ENCODE peak calls at places on chromosomes 4 and X, in four cellular contexts. Y is fibroblast of lung, Q is tibial nerve, Z is psoas muscle. U is an unnamed sample. For H3K9me3, the result is how much of the 10 kb centered on the place peaks cover.

GRCh38 chr4:84952004-84952403 is 14.5 kb downstream of the WDFY3 start:
- DNase-seq in Z (no peak), Q (no peak), Y (peak), U (no peak)

GRCh38 chr4:38523054-38523453 is 140.9 kb upstream of the KLF3 start:
- DNase-seq in Y (no peak), Z (no peak), Q (no peak), U (no peak)

GRCh38 chrX:46572295-46572936 is 1.1 kb upstream of the CHST7 start:
- DNase-seq in Q (no peak), Y (no peak), Z (no peak), U (no peak)

GRCh38 chr4:72390409-72390808 is 178.6 kb downstream of the ADAMTS3 start:
- DNase-seq in Z (no peak), Q (no peak), Y (peak), U (no peak)

GRCh38 chrX:53287493-53288138 is 6.2 kb upstream of the IQSEC2 start:
- DNase-seq in Q (peak), Y (peak), Z (peak), U (no peak)

GRCh38 chr4:108446554-108446953 is 173.8 kb upstream of the RPL34 start:
- DNase-seq in Z (no peak), Q (no peak), Y (no peak), U (no peak)

GRCh38 chrX:65745992-65746391 is 78.5 kb downstream of the MSN start:
- DNase-seq in Z (no peak), Q (no peak), Y (no peak), U (no peak)

GRCh38 chrX:74232859-74233258 is 71.1 kb upstream of the ZCCHC13 start:
- DNase-seq in Q (no peak), Y (peak), Z (no peak), U (no peak)

GRCh38 chrX:16578218-16578617 is 71.7 kb upstream of the S100G start:
- DNase-seq in Y (peak), Q (no peak), Z (no peak), U (no peak)

GRCh38 chrX:141760761-141761160 is 62.2 kb upstream of the SPANXD start:
- DNase-seq in Y (peak), Q (no peak), Z (no peak), U (no peak)

GRCh38 chr4:52709155-52709554 is 42.1 kb downstream of the ERVMER34-1 start:
- DNase-seq in Y (no peak), Z (no peak), Q (no peak), U (no peak)

GRCh38 chr4:23060776-23061175 is 368.0 kb downstream of the GBA3 start:
- DNase-seq in Q (no peak), Y (peak), Z (no peak), U (no peak)

GRCh38 chr4:110678517-110678916 is 55.6 kb upstream of the PITX2 start:
- DNase-seq in Y (no peak), Q (no peak), Z (no peak), U (no peak)

GRCh38 chr4:155705664-155706063 is 39.0 kb downstream of the GUCY1A1 start:
- DNase-seq in Q (no peak), Y (peak), Z (no peak), U (no peak)

GRCh38 chr4:1015746-1016145 is 4.3 kb downstream of the FGFRL1 start:
- DNase-seq in Y (no peak), Q (no peak), Z (no peak), U (no peak)

GRCh38 chrX:55379396-55379795 is 72.5 kb upstream of the MAGEH1 start:
- DNase-seq in Y (no peak), Z (no peak), Q (no peak), U (no peak)
- H3K9me3 ChIP-seq in Y (under half), Z (under half), Q (under half), U (under half)

DNA sequence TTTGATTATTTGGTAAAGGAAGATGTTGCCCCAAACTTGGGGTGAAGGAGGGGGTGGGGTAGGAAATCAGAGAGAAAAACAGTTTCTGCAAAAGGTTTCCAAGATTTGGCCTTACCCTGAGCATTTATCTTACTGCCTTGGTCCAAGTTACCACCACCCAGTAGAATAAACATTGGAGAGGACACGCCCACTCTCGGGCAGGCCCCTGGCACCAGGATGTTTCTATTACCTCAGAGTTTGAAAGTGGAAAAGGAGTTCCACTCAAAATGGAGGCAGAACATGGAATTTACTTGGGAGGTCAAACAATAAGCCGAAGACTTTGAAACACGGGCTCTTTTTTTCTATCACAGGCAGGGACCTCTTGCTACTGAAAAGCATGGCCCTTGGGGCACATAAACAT is 113.7 kb downstream of the CHRNA9 start:
- DNase-seq in Y (no peak), Q (no peak), Z (no peak), U (no peak)
- H3K27ac ChIP-seq in Y (no peak), Q (no peak), Z (no peak), U (no peak)

DNA sequence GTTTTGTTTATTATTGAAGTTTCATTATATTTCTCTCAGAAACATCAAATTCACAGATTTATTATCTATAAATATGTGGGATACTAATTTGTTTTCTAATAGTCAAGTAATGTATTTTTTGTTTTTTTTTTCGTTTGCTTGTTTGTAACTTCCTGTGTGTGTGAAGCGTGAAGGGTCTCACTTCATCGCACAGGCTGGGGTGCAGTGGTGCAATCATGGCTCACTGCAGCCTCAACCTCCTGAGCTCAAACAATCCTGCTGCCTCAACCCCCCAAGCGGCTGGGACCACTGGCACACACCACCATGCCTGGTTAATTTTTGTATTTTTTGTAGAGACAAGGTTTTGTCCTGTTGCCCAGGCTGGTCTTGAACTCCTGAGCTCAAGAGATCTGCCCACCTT is 55.1 kb downstream of the SH3RF1 start:
- DNase-seq in Q (no peak), Y (no peak), Z (no peak), U (no peak)
- H3K4me3 ChIP-seq in Q (no peak), Y (no peak), Z (no peak), U (no peak)

DNA sequence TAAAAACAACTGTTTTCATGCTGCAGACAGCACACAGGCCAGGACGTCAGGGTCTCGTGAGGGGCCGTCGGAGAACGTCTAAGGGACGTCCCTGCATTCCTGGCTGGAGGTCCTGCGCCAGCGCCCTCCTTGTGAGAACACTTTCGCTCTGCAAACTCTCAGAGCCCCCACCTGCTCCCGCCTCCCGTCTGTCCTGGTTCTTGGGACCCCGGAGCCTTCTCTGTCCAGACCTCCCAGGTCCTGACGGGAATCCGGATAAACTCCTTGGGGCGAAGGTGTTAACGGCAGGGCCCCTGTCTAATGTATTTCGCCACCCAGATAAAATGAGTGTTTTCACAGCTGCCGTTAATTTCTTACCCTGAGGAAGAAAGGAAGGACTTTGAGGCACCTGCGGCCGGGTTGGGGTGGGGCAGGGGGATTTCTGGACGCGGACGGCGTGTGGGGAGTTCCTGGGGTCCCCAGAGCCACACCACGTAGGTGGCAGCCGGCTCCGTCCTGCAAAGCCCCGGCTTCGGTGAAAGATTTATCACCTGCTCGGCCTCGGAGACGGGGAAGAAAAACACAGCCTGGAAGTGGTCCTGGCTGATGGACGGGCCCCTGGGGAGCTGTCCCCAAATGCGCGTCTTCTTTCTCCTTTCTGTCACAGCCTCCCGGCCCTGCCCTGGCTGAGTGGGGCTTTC is 35.1 kb upstream of the PPP2R3B start:
- DNase-seq in Y (no peak), Q (no peak), Z (no peak), U (no peak)
- H3K9me3 ChIP-seq in Y (under half), Q (under half), Z (under half), U (under half)

DNA sequence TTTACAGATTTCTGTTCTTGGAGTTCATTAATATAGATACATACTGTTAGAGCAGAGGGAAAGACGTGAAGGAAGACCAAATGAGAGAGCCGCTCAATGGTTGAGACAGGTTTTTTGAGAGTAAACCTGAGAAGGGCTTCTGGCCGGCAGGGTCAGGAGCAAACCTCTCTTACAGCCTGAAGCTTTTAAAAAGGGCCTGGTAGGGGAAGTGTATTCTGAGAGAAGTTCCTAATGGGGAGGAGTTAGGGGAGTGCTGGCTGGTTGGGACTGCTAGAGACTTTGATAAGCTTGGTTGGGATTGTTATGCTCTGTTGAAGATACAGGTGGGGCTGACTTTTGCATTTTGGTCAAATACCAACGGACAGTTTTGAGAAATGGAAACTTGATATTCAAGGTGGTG is 186.8 kb upstream of the PABPC4L start:
- DNase-seq in Z (no peak), Q (no peak), Y (no peak), U (no peak)
- H3K27ac ChIP-seq in Z (no peak), Q (no peak), Y (no peak), U (no peak)

GRCh38 chr4:45399116-45399515 is 672.8 kb upstream of the GNPDA2 start:
- DNase-seq in Z (no peak), Q (no peak), Y (no peak), U (no peak)
- H3K4me3 ChIP-seq in Z (no peak), Q (no peak), Y (no peak), U (no peak)

GRCh38 chrX:148265829-148266228 is 234.6 kb upstream of the AFF2 start:
- DNase-seq in Z (no peak), Q (no peak), Y (no peak), U (no peak)
- H3K9me3 ChIP-seq in Z (under half), Q (under half), Y (under half), U (under half)

GRCh38 chr4:36177946-36178345 is 66.4 kb downstream of the ARAP2 start:
- DNase-seq in Y (peak), Q (no peak), Z (no peak), U (no peak)
- H3K27ac ChIP-seq in Y (no peak), Q (no peak), Z (no peak), U (no peak)

GRCh38 chr4:8761824-8762205 is 109.8 kb downstream of the HMX1 start:
- DNase-seq in Q (no peak), Z (no peak), Y (no peak), U (no peak)

GRCh38 chr4:8762356-8762755 is 109.3 kb downstream of the HMX1 start:
- DNase-seq in Z (no peak), Q (no peak), Y (no peak), U (no peak)

GRCh38 chr4:8761167-8761823 is 110.3 kb downstream of the HMX1 start:
- DNase-seq in Q (no peak), Z (no peak), Y (no peak), U (no peak)

GRCh38 chr4:8763966-8764901 is 107.4 kb downstream of the HMX1 start:
- DNase-seq in Z (no peak), Q (no peak), Y (no peak), U (no peak)

GRCh38 chr4:8762951-8763735 is 108.5 kb downstream of the HMX1 start:
- DNase-seq in Y (no peak), Q (no peak), Z (no peak), U (no peak)
- H3K4me3 ChIP-seq in Y (no peak), Q (no peak), Z (no peak), U (no peak)

DNA sequence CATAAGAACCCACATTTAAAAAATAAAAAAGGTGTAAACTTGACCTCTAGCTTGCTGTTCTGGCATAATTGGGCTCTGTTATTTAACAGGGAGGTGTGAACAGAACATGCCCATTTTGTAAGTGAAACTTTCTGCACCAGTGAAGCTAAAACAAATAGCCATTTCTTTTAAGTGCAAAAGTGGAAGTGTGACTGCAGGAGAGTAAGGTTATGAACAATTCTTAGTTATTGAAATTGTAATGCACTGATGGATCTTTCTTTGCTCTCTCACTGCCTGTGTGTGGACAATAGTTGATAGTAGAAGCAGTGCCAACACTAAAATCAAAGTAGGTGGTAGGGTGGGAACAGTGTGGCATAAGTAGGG is 12.6 kb downstream of the P2RY10 start:
- DNase-seq in Z (no peak), Y (no peak), Q (no peak), U (no peak)
- H3K9me3 ChIP-seq in Z (under half), Y (under half), Q (under half), U (under half)